ENCODE peak calls at places on chromosomes 11 and 22, in nine cellular contexts. C, R, E, V, Q, P, S, Z and H are unnamed samples.
A peak's percentile ranks its signal among the peaks of the same experiment; 100 is the strongest.

GRCh38 chr11:44104472-44105294 is 9.2 kb downstream of the EXT2 start:
- DNase-seq in Z (no peak), R (no peak), E (no peak), S (no peak), Q (no peak), P (no peak), C (peak; percentile 17), V (no peak), H (no peak)

GRCh38 chr11:39741066-39741465 is 1718.4 kb downstream of the LRRC4C start:
- DNase-seq in V (no peak), E (no peak), Z (no peak), S (no peak), Q (no peak), P (peak; percentile 1), C (no peak), R (no peak), H (no peak)

GRCh38 chr11:65426839-65427690 is 4.5 kb downstream of the NEAT1 start:
- DNase-seq in C (no peak), V (peak; percentile 61), S (no peak), Z (no peak), P (no peak), Q (peak; percentile 39), R (no peak), E (no peak), H (peak; percentile 36)

GRCh38 chr22:20738394-20739089 is 35.4 kb upstream of the SERPIND1 start:
- DNase-seq in C (no peak), R (no peak), Q (no peak), V (no peak), Z (no peak), S (no peak), P (no peak), E (no peak), H (no peak)

GRCh38 chr11:2348986-2349385 is 28.1 kb upstream of the CD81 start:
- DNase-seq in R (no peak), P (no peak), V (no peak), Q (no peak), E (no peak), S (no peak), Z (no peak), C (no peak), H (no peak)

GRCh38 chr11:1177020-1177770 is 19.4 kb downstream of the MUC5AC start:
- DNase-seq in E (no peak), S (no peak), V (no peak), C (no peak), R (no peak), P (no peak), Z (no peak), Q (no peak), H (no peak)

GRCh38 chr22:46104881-46105493 is 45.3 kb upstream of the PPARA start:
- DNase-seq in Q (no peak), E (no peak), S (no peak), R (no peak), P (no peak), V (no peak), C (no peak), Z (no peak), H (no peak)

GRCh38 chr11:36306888-36307287 is 10.8 kb downstream of the PRR5L start:
- DNase-seq in P (no peak), C (peak; percentile 52), V (peak; percentile 70), Z (peak; percentile 13), R (peak; percentile 38), Q (no peak), S (no peak), E (no peak), H (no peak)

GRCh38 chr22:22404598-22405284 is 103.8 kb downstream of the ZNF280B start:
- DNase-seq in S (no peak), E (no peak), R (no peak), Q (no peak), V (peak; percentile 55), Z (no peak), C (no peak), P (no peak), H (no peak)